ENCODE peak calls at places on chromosomes 16 and 17, in ten cellular contexts. One of them, this sample, is unnamed.

GRCh38 chr17:37417852-37418251 is 11.2 kb downstream of the TADA2A start:
- DNase-seq in aorta: no peak
- DNase-seq in small intestine: no peak
- DNase-seq in right lobe of liver: no peak
- DNase-seq in SK-N-MC: no peak
- DNase-seq in substantia nigra: no peak
- DNase-seq in dorsolateral prefrontal cortex: no peak
- DNase-seq in kidney tubule cell: no peak
- DNase-seq in NCI-H1092: no peak
- DNase-seq in SHP77 treated with DMSO at 0.1 percent for 48 hours: no peak
- DNase-seq in this sample: no peak

GRCh38 chr16:88799569-88800276 is 3.9 kb upstream of the CDT1 start:
- DNase-seq in aorta: no peak
- DNase-seq in small intestine: no peak
- DNase-seq in right lobe of liver: no peak
- DNase-seq in SK-N-MC: no peak
- DNase-seq in substantia nigra: no peak
- DNase-seq in dorsolateral prefrontal cortex: no peak
- DNase-seq in kidney tubule cell: no peak
- DNase-seq in NCI-H1092: no peak
- DNase-seq in SHP77 treated with DMSO at 0.1 percent for 48 hours: no peak
- DNase-seq in this sample: no peak

GRCh38 chr17:72618018-72618509 is 474.4 kb downstream of the SLC39A11 start:
- DNase-seq in aorta: no peak
- DNase-seq in small intestine: peak
- DNase-seq in right lobe of liver: no peak
- DNase-seq in SK-N-MC: no peak
- DNase-seq in substantia nigra: no peak
- DNase-seq in dorsolateral prefrontal cortex: no peak
- DNase-seq in kidney tubule cell: peak
- DNase-seq in NCI-H1092: no peak
- DNase-seq in SHP77 treated with DMSO at 0.1 percent for 48 hours: no peak
- DNase-seq in this sample: peak

GRCh38 chr17:49005140-49005539 is 8.0 kb downstream of the IGF2BP1 start:
- DNase-seq in aorta: no peak
- DNase-seq in small intestine: no peak
- DNase-seq in right lobe of liver: no peak
- DNase-seq in SK-N-MC: no peak
- DNase-seq in substantia nigra: no peak
- DNase-seq in dorsolateral prefrontal cortex: no peak
- DNase-seq in kidney tubule cell: no peak
- DNase-seq in NCI-H1092: no peak
- DNase-seq in SHP77 treated with DMSO at 0.1 percent for 48 hours: no peak
- DNase-seq in this sample: no peak

GRCh38 chr16:54633943-54634362 is 296.7 kb upstream of the IRX5 start:
- DNase-seq in aorta: peak
- DNase-seq in small intestine: no peak
- DNase-seq in right lobe of liver: no peak
- DNase-seq in SK-N-MC: no peak
- DNase-seq in substantia nigra: peak
- DNase-seq in dorsolateral prefrontal cortex: no peak
- DNase-seq in kidney tubule cell: peak
- DNase-seq in NCI-H1092: peak
- DNase-seq in SHP77 treated with DMSO at 0.1 percent for 48 hours: peak
- DNase-seq in this sample: peak

GRCh38 chr17:17944743-17945142 is 27.5 kb downstream of the TOM1L2 start:
- DNase-seq in aorta: no peak
- DNase-seq in small intestine: no peak
- DNase-seq in right lobe of liver: no peak
- DNase-seq in SK-N-MC: no peak
- DNase-seq in substantia nigra: no peak
- DNase-seq in dorsolateral prefrontal cortex: no peak
- DNase-seq in kidney tubule cell: no peak
- DNase-seq in NCI-H1092: no peak
- DNase-seq in SHP77 treated with DMSO at 0.1 percent for 48 hours: no peak
- DNase-seq in this sample: no peak

GRCh38 chr17:63592797-63593196 is 7.9 kb upstream of the TACO1 start:
- DNase-seq in aorta: no peak
- DNase-seq in small intestine: no peak
- DNase-seq in right lobe of liver: no peak
- DNase-seq in SK-N-MC: no peak
- DNase-seq in substantia nigra: no peak
- DNase-seq in dorsolateral prefrontal cortex: no peak
- DNase-seq in kidney tubule cell: no peak
- DNase-seq in NCI-H1092: no peak
- DNase-seq in SHP77 treated with DMSO at 0.1 percent for 48 hours: no peak
- DNase-seq in this sample: no peak

GRCh38 chr17:74601944-74602572 is 10.0 kb upstream of the CD300LD start:
- DNase-seq in aorta: no peak
- DNase-seq in small intestine: peak
- DNase-seq in right lobe of liver: no peak
- DNase-seq in SK-N-MC: no peak
- DNase-seq in substantia nigra: peak
- DNase-seq in dorsolateral prefrontal cortex: no peak
- DNase-seq in kidney tubule cell: peak
- DNase-seq in NCI-H1092: peak
- DNase-seq in SHP77 treated with DMSO at 0.1 percent for 48 hours: peak
- DNase-seq in this sample: peak

GRCh38 chr17:77802811-77803220 is 155.7 kb upstream of the TNRC6C start:
- DNase-seq in aorta: peak
- DNase-seq in small intestine: no peak
- DNase-seq in right lobe of liver: no peak
- DNase-seq in SK-N-MC: no peak
- DNase-seq in substantia nigra: no peak
- DNase-seq in dorsolateral prefrontal cortex: peak
- DNase-seq in kidney tubule cell: peak
- DNase-seq in NCI-H1092: peak
- DNase-seq in SHP77 treated with DMSO at 0.1 percent for 48 hours: no peak
- DNase-seq in this sample: no peak

GRCh38 chr17:6374761-6375312 is 60.1 kb downstream of the AIPL1 start:
- DNase-seq in aorta: no peak
- DNase-seq in small intestine: no peak
- DNase-seq in right lobe of liver: no peak
- DNase-seq in SK-N-MC: no peak
- DNase-seq in substantia nigra: no peak
- DNase-seq in dorsolateral prefrontal cortex: no peak
- DNase-seq in kidney tubule cell: peak
- DNase-seq in NCI-H1092: no peak
- DNase-seq in SHP77 treated with DMSO at 0.1 percent for 48 hours: no peak
- DNase-seq in this sample: no peak

GRCh38 chr16:89289428-89290395 is 72.2 kb downstream of the ZNF778 start:
- DNase-seq in aorta: peak
- DNase-seq in small intestine: peak
- DNase-seq in right lobe of liver: peak
- DNase-seq in SK-N-MC: no peak
- DNase-seq in substantia nigra: peak
- DNase-seq in dorsolateral prefrontal cortex: peak
- DNase-seq in kidney tubule cell: peak
- DNase-seq in NCI-H1092: peak
- DNase-seq in SHP77 treated with DMSO at 0.1 percent for 48 hours: no peak
- DNase-seq in this sample: peak

GRCh38 chr16:53457670-53458069 is 23.4 kb downstream of the RBL2 start:
- DNase-seq in aorta: no peak
- DNase-seq in small intestine: peak
- DNase-seq in right lobe of liver: no peak
- DNase-seq in SK-N-MC: no peak
- DNase-seq in substantia nigra: no peak
- DNase-seq in dorsolateral prefrontal cortex: no peak
- DNase-seq in kidney tubule cell: peak
- DNase-seq in NCI-H1092: no peak
- DNase-seq in SHP77 treated with DMSO at 0.1 percent for 48 hours: no peak
- DNase-seq in this sample: peak

GRCh38 chr17:82400830-82401229 is 17.3 kb upstream of the HEXD start:
- DNase-seq in aorta: peak
- DNase-seq in small intestine: no peak
- DNase-seq in right lobe of liver: no peak
- DNase-seq in SK-N-MC: no peak
- DNase-seq in substantia nigra: no peak
- DNase-seq in dorsolateral prefrontal cortex: no peak
- DNase-seq in kidney tubule cell: no peak
- DNase-seq in NCI-H1092: no peak
- DNase-seq in SHP77 treated with DMSO at 0.1 percent for 48 hours: no peak
- DNase-seq in this sample: no peak

GRCh38 chr16:706189-707061 is 824 bp upstream of the FBXL16 start:
- DNase-seq in aorta: no peak
- DNase-seq in small intestine: no peak
- DNase-seq in right lobe of liver: no peak
- DNase-seq in SK-N-MC: no peak
- DNase-seq in substantia nigra: no peak
- DNase-seq in dorsolateral prefrontal cortex: no peak
- DNase-seq in kidney tubule cell: no peak
- DNase-seq in NCI-H1092: peak
- DNase-seq in SHP77 treated with DMSO at 0.1 percent for 48 hours: no peak
- DNase-seq in this sample: no peak

GRCh38 chr17:62724398-62725146 is 83.5 kb downstream of the MARCHF10 start:
- DNase-seq in aorta: no peak
- DNase-seq in small intestine: peak
- DNase-seq in right lobe of liver: no peak
- DNase-seq in SK-N-MC: no peak
- DNase-seq in substantia nigra: no peak
- DNase-seq in dorsolateral prefrontal cortex: no peak
- DNase-seq in kidney tubule cell: peak
- DNase-seq in NCI-H1092: no peak
- DNase-seq in SHP77 treated with DMSO at 0.1 percent for 48 hours: no peak
- DNase-seq in this sample: no peak